ENCODE peak calls at places on chromosomes 11 and 22, in four cellular contexts. V is Caki2, M is NCI-H2171 treated with DMSO at 0.1 percent for 48 hours, B is hepatocyte. H is an unnamed sample.
A peak's percentile ranks its signal among the peaks of the same experiment; 100 is the strongest.

GRCh38 chr11:66531841-66532240 is 14.0 kb downstream of the ZDHHC24 start:
- DNase-seq in V (no peak), M (no peak), B (no peak), H (no peak)

GRCh38 chr22:36212896-36213295 is 11.3 kb upstream of the APOL4 start:
- DNase-seq in V (no peak), M (no peak), B (no peak), H (no peak)

GRCh38 chr11:6615046-6615445 is 3.0 kb upstream of the TAF10 start:
- DNase-seq in V (no peak), M (no peak), B (no peak), H (no peak)

GRCh38 chr11:64627371-64627770 is 36.4 kb downstream of the SLC22A12 start:
- DNase-seq in V (no peak), M (peak; percentile 98), B (no peak), H (no peak)

GRCh38 chr11:57568330-57568766 is 876 bp upstream of the UBE2L6 start:
- DNase-seq in V (peak; percentile 73), M (no peak), B (peak; percentile 91), H (peak; percentile 92)

GRCh38 chr22:43159484-43160178 is 8.3 kb downstream of the TSPO start:
- DNase-seq in V (no peak), M (no peak), B (no peak), H (no peak)

GRCh38 chr11:12683857-12684256 is 9.6 kb downstream of the TEAD1 start:
- DNase-seq in V (peak; percentile 46), M (no peak), B (no peak), H (no peak)

GRCh38 chr22:23908561-23909205 is 14.5 kb downstream of the MIF start:
- DNase-seq in V (no peak), M (no peak), B (no peak), H (no peak)

GRCh38 chr11:78773077-78773476 is 198.4 kb upstream of the NARS2 start:
- DNase-seq in V (no peak), M (no peak), B (no peak), H (no peak)

GRCh38 chr11:63795066-63795465 is 18.2 kb upstream of the SPINDOC start:
- DNase-seq in V (no peak), M (no peak), B (no peak), H (no peak)

GRCh38 chr11:8267831-8268529 is 4.3 kb upstream of the LMO1 start:
- DNase-seq in V (no peak), M (peak; percentile 29), B (no peak), H (peak; percentile 34)

GRCh38 chr22:24571266-24571665 is 15.5 kb downstream of the SNRPD3 start:
- DNase-seq in V (no peak), M (no peak), B (no peak), H (no peak)

GRCh38 chr11:12376259-12376971 is 956 bp upstream of the PARVA start:
- DNase-seq in V (no peak), M (no peak), B (peak; percentile 54), H (no peak)

GRCh38 chr11:8234425-8234821 is 29.3 kb downstream of the LMO1 start:
- DNase-seq in V (peak; percentile 64), M (no peak), B (no peak), H (no peak)

GRCh38 chr22:48496987-48497650 is 1330.6 kb downstream of the BRD1 start:
- DNase-seq in V (no peak), M (no peak), B (peak; percentile 52), H (no peak)

GRCh38 chr22:50479686-50480085 is 1.7 kb upstream of the ADM2 start:
- DNase-seq in V (no peak), M (no peak), B (no peak), H (no peak)

GRCh38 chr22:18055619-18056160 is 22.1 kb upstream of the PEX26 start:
- DNase-seq in V (no peak), M (no peak), B (no peak), H (no peak)